ENCODE peak calls at places on chromosomes 1 and 21, in five cellular contexts. S is IMR-90, Q is HepG2, F is stomach, E is suprapubic skin. U is an unnamed sample.
A peak's percentile ranks its signal among the peaks of the same experiment; 100 is the strongest.

GRCh38 chr1:174693085-174693484 is 245.3 kb downstream of the GPR52 start:
- DNase-seq in S (no peak), Q (no peak), F (no peak), E (no peak), U (no peak)

GRCh38 chr1:17538428-17539130 is 919 bp upstream of the ARHGEF10L start:
- DNase-seq in S (peak; percentile 44), Q (peak; percentile 50), F (no peak), E (peak; percentile 83), U (no peak)

GRCh38 chr1:73901656-73902276 is 296.2 kb downstream of the LRRIQ3 start:
- DNase-seq in S (no peak), Q (no peak), F (no peak), E (no peak), U (no peak)

GRCh38 chr1:167648978-167649752 is 19.1 kb downstream of the RCSD1 start:
- DNase-seq in S (no peak), Q (no peak), F (no peak), E (no peak), U (no peak)

GRCh38 chr1:85473390-85473789 is 8.4 kb upstream of the DDAH1 start:
- DNase-seq in S (peak; percentile 70), Q (peak; percentile 10), F (no peak), E (no peak), U (no peak)

GRCh38 chr21:25837545-25838263 is 102.9 kb downstream of the GABPA start:
- DNase-seq in S (peak; percentile 89), Q (no peak), F (no peak), E (no peak), U (no peak)

GRCh38 chr1:212791261-212791675 is 309 bp downstream of the NSL1 start:
- DNase-seq in S (peak; percentile 65), Q (no peak), F (no peak), E (no peak), U (no peak)

GRCh38 chr1:21139601-21140000 is 37.1 kb downstream of the EIF4G3 start:
- DNase-seq in S (no peak), Q (no peak), F (no peak), E (no peak), U (no peak)

GRCh38 chr1:18166341-18166740 is 58.7 kb downstream of the IGSF21 start:
- DNase-seq in S (no peak), Q (no peak), F (no peak), E (no peak), U (no peak)

GRCh38 chr1:65059930-65060538 is 88.0 kb upstream of the AK4 start:
- DNase-seq in S (peak; percentile 61), Q (peak; percentile 17), F (no peak), E (no peak), U (no peak)

GRCh38 chr21:42397291-42398129 is 1.7 kb upstream of the TMPRSS3 start:
- DNase-seq in S (no peak), Q (no peak), F (no peak), E (peak; percentile 19), U (peak; percentile 56)

GRCh38 chr1:184595609-184596008 is 159.0 kb downstream of the EDEM3 start:
- DNase-seq in S (peak; percentile 85), Q (no peak), F (no peak), E (no peak), U (no peak)

GRCh38 chr21:16156841-16157240 is 427.1 kb downstream of the USP25 start:
- DNase-seq in S (no peak), Q (no peak), F (no peak), E (no peak), U (no peak)

GRCh38 chr1:61042679-61043009 is 39.7 kb upstream of the NFIA start:
- DNase-seq in S (no peak), Q (no peak), F (no peak), E (no peak), U (no peak)

GRCh38 chr1:45103534-45103933 is 91.5 kb downstream of the UROD start:
- DNase-seq in S (no peak), Q (peak; percentile 41), F (no peak), E (no peak), U (no peak)

GRCh38 chr1:156103521-156103947 is 11.0 kb upstream of the LMNA start:
- DNase-seq in S (peak; percentile 49), Q (no peak), F (no peak), E (peak; percentile 92), U (no peak)

GRCh38 chr1:20733361-20733975 is 965 bp upstream of the SH2D5 start:
- DNase-seq in S (no peak), Q (no peak), F (no peak), E (no peak), U (no peak)

GRCh38 chr21:14589855-14590563 is 43.9 kb upstream of the SAMSN1 start:
- DNase-seq in S (no peak), Q (no peak), F (no peak), E (no peak), U (no peak)

GRCh38 chr1:55700359-55701130 is 485.4 kb upstream of the USP24 start:
- DNase-seq in S (peak; percentile 77), Q (no peak), F (no peak), E (no peak), U (no peak)

GRCh38 chr1:66676616-66677298 is 75.5 kb upstream of the DYNLT5 start:
- DNase-seq in S (peak; percentile 69), Q (no peak), F (no peak), E (no peak), U (no peak)

GRCh38 chr1:26111530-26112406 is at the start of gene PDIK1L:
- DNase-seq in S (peak; percentile 96), Q (peak; percentile 84), F (peak; percentile 95), E (peak; percentile 93), U (peak; percentile 99)

GRCh38 chr1:248825909-248826760 is at the start of gene SH3BP5L:
- DNase-seq in S (peak; percentile 96), Q (peak; percentile 93), F (peak; percentile 90), E (peak; percentile 94), U (peak; percentile 98)

GRCh38 chr1:163650624-163651023 is 328.9 kb downstream of the NUF2 start:
- DNase-seq in S (no peak), Q (no peak), F (no peak), E (no peak), U (no peak)

GRCh38 chr1:88685239-88685604 is 1.1 kb downstream of the PKN2 start:
- DNase-seq in S (no peak), Q (no peak), F (no peak), E (no peak), U (no peak)

GRCh38 chr1:221989741-221990140 is 247.9 kb upstream of the DUSP10 start:
- DNase-seq in S (peak; percentile 69), Q (no peak), F (no peak), E (no peak), U (no peak)

GRCh38 chr1:186572509-186572908 is 107.7 kb downstream of the PTGS2 start:
- DNase-seq in S (no peak), Q (no peak), F (no peak), E (no peak), U (no peak)

GRCh38 chr1:204130178-204130577 is 21.7 kb downstream of the ETNK2 start:
- DNase-seq in S (no peak), Q (no peak), F (peak; percentile 71), E (no peak), U (no peak)

GRCh38 chr21:32134441-32135159 is 144.2 kb downstream of the MIS18A start:
- DNase-seq in S (no peak), Q (no peak), F (no peak), E (no peak), U (no peak)

GRCh38 chr1:61455400-61455799 is 269.5 kb downstream of the TM2D1 start:
- DNase-seq in S (no peak), Q (no peak), F (no peak), E (no peak), U (no peak)

GRCh38 chr1:245154429-245155185 is at the start of gene KIF26B:
- DNase-seq in S (peak; percentile 50), Q (peak; percentile 47), F (no peak), E (no peak), U (peak; percentile 80)

GRCh38 chr1:245155186-245156040 is 628 bp downstream of the KIF26B start:
- DNase-seq in S (peak; percentile 15), Q (no peak), F (no peak), E (no peak), U (no peak)

GRCh38 chr1:245153645-245154428 is 948 bp upstream of the KIF26B start:
- DNase-seq in S (no peak), Q (no peak), F (no peak), E (peak; percentile 62), U (peak; percentile 82)

GRCh38 chr1:245156736-245157505 is 2.1 kb downstream of the KIF26B start:
- DNase-seq in S (peak; percentile 12), Q (peak; percentile 65), F (peak; percentile 51), E (no peak), U (no peak)

GRCh38 chr1:245156041-245156735 is 1.4 kb downstream of the KIF26B start:
- DNase-seq in S (peak; percentile 65), Q (peak; percentile 50), F (peak; percentile 91), E (peak; percentile 86), U (peak; percentile 95)
- TF ChIP-seq POLR2A in S (no peak), Q (no peak), F (no peak), E (no peak), U (no peak)

GRCh38 chr1:33339413-33339812 is 18.5 kb upstream of the A3GALT2 start:
- DNase-seq in S (no peak), Q (no peak), F (no peak), E (no peak), U (no peak)
- TF ChIP-seq CTCF in S (no peak), Q (peak; percentile 43), F (no peak), E (no peak), U (no peak)

DNA sequence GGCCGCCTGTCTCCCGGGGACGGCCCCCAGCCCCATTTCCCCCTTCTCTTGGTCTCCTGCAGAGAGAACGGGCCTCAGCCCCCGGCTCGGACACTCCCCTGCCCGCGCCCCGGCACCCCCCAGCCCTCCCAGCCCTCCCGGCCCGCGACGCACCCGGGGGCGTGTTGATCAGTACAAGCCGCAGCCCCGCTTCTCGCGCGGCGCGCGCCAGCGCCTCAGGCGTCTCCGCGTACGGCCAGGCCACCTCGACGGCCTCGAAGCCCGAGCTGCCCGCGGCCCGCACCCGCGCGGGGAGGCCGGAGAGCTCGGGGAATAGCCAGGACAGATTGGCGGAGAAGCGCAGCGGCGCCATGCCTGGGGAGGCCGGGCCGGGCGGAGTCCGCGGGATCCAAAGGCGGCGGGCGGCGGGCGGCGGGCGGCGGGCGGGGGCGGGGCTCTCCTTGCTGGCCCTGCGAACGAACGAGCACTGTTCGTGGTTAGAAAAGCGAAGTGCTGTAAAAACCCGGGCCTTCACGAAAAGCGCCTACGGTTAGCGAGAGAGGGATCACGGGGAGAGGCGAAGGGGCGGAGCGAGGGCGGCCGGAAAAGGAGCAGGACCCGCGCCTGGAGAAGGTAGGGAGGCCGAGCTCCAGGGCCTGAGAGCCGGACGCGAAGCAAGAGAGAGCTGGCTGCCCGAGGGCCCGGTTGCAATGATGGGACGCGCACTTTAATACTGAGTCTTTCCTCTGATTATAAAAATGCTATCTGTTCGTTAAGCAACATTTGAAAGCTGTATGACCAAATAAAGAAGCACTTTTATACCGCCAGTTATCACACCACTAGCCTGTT is at the start of gene HYI:
- DNase-seq in S (peak; percentile 86), Q (no peak), F (peak; percentile 85), E (peak; percentile 92), U (peak; percentile 92)
- TF ChIP-seq POLR2A in S (peak; percentile 55), Q (no peak), F (no peak), E (no peak), U (no peak)

GRCh38 chr1:246641394-246641793 is 75.1 kb downstream of the CNST start:
- DNase-seq in S (no peak), Q (no peak), F (no peak), E (no peak), U (no peak)

GRCh38 chr1:246651012-246651411 is 73.2 kb upstream of the SCCPDH start:
- DNase-seq in S (no peak), Q (no peak), F (no peak), E (no peak), U (no peak)

GRCh38 chr1:246647513-246647912 is 76.7 kb upstream of the SCCPDH start:
- DNase-seq in S (peak; percentile 60), Q (no peak), F (no peak), E (no peak), U (no peak)

GRCh38 chr1:246642719-246643118 is 76.5 kb downstream of the CNST start:
- DNase-seq in S (no peak), Q (no peak), F (no peak), E (no peak), U (no peak)

GRCh38 chr1:246647113-246647512 is 77.1 kb upstream of the SCCPDH start:
- DNase-seq in S (peak; percentile 71), Q (no peak), F (no peak), E (no peak), U (no peak)
- TF ChIP-seq CTCF in S (peak; percentile 57), Q (peak; percentile 25), F (no peak), E (peak; percentile 34), U (no peak)